ENCODE peak calls at places on chromosome 13, in five cellular contexts. H is stimulated activated CD8-positive, alpha-beta memory T cell treated with anti-CD3 and anti-CD28 coated beads, Interleukin-4, amount 100 ng/mL, for 1 hour; S is ovary; R is heart right ventricle; F is NCI-H510A treated with DMSO at 0.1 percent for 48 hours. N is an unnamed sample.

GRCh38 chr13:21894703-21895699 is 224.1 kb downstream of the FGF9 start:
- DNase-seq in S (no peak), H (no peak), R (no peak), F (no peak), N (no peak)

GRCh38 chr13:110445183-110445582 is 116.3 kb downstream of the RAB20 start:
- DNase-seq in R (no peak), S (peak; percentile 12), F (no peak), H (no peak), N (no peak)

GRCh38 chr13:42762917-42763316 is 18.5 kb upstream of the FAM216B start:
- DNase-seq in R (no peak), F (no peak), H (no peak), S (no peak), N (no peak)

GRCh38 chr13:77506874-77507273 is 28.6 kb upstream of the SCEL start:
- DNase-seq in R (no peak), H (no peak), F (no peak), S (no peak), N (no peak)

GRCh38 chr13:112870737-112871287 is 98.2 kb upstream of the MCF2L start:
- DNase-seq in F (no peak), R (no peak), S (no peak), H (no peak), N (no peak)

GRCh38 chr13:78660130-78660857 is 1.3 kb upstream of the OBI1 start:
- DNase-seq in F (no peak), H (no peak), S (no peak), R (no peak), N (no peak)

GRCh38 chr13:38415233-38415632 is 65.6 kb downstream of the UFM1 start:
- DNase-seq in S (no peak), R (no peak), F (no peak), H (no peak), N (no peak)

GRCh38 chr13:110278859-110279258 is 28.1 kb downstream of the COL4A1 start:
- DNase-seq in F (no peak), H (no peak), R (no peak), S (no peak), N (no peak)

GRCh38 chr13:107799001-107799400 is 416.3 kb downstream of the LIG4 start:
- DNase-seq in S (no peak), R (no peak), H (no peak), F (peak; percentile 10), N (no peak)

GRCh38 chr13:72839831-72840426 is 58.0 kb downstream of the PIBF1 start:
- DNase-seq in S (no peak), H (no peak), R (no peak), F (peak; percentile 16), N (no peak)

GRCh38 chr13:65606622-65607021 is 1623.5 kb downstream of the PCDH9 start:
- DNase-seq in S (no peak), R (no peak), F (no peak), H (no peak), N (no peak)

GRCh38 chr13:113874579-113875428 is 10.9 kb upstream of the GAS6 start:
- DNase-seq in F (no peak), S (no peak), H (no peak), R (no peak), N (no peak)

GRCh38 chr13:24180743-24181384 is 20.3 kb downstream of the SPATA13 start:
- DNase-seq in R (no peak), S (no peak), F (no peak), H (no peak), N (no peak)

GRCh38 chr13:95698047-95698749 is 21.3 kb downstream of the DNAJC3 start:
- DNase-seq in F (peak; percentile 43), S (no peak), R (no peak), H (no peak), N (no peak)

GRCh38 chr13:59834801-59835200 is 328.9 kb downstream of the DIAPH3 start:
- DNase-seq in F (no peak), R (no peak), S (no peak), H (no peak), N (no peak)

GRCh38 chr13:101838305-101838835 is 385.9 kb downstream of the ITGBL1 start:
- DNase-seq in H (no peak), R (no peak), S (no peak), F (no peak), N (no peak)

GRCh38 chr13:109869312-109870237 is 83.2 kb upstream of the IRS2 start:
- DNase-seq in R (peak; percentile 81), S (peak; percentile 70), H (no peak), F (peak; percentile 21), N (peak; percentile 3)

GRCh38 chr13:45108716-45109706 is 11.3 kb upstream of the GTF2F2 start:
- DNase-seq in H (no peak), F (no peak), S (no peak), R (no peak), N (no peak)

GRCh38 chr13:110397445-110397844 is 90.4 kb downstream of the COL4A2 start:
- DNase-seq in H (no peak), F (no peak), S (peak; percentile 69), R (no peak), N (no peak)

GRCh38 chr13:97901716-97902115 is 51.8 kb upstream of the IPO5 start:
- DNase-seq in F (no peak), H (no peak), S (no peak), R (no peak), N (no peak)

GRCh38 chr13:106432636-106433035 is 102.8 kb downstream of the EFNB2 start:
- DNase-seq in F (no peak), S (no peak), R (no peak), H (no peak), N (no peak)

GRCh38 chr13:23618341-23618740 is 48.1 kb downstream of the TNFRSF19 start:
- DNase-seq in H (no peak), S (no peak), F (no peak), R (no peak), N (no peak)

GRCh38 chr13:79455331-79455730 is 25.6 kb upstream of the NDFIP2 start:
- DNase-seq in H (no peak), F (no peak), R (no peak), S (no peak), N (no peak)

GRCh38 chr13:45238945-45239795 is 38.3 kb upstream of the KCTD4 start:
- DNase-seq in H (no peak), F (no peak), S (no peak), R (no peak), N (no peak)

GRCh38 chr13:27201661-27202060 is 30.1 kb upstream of the USP12 start:
- DNase-seq in S (no peak), F (no peak), H (no peak), R (no peak), N (no peak)

GRCh38 chr13:110815471-110816204 is 99.2 kb downstream of the ANKRD10 start:
- DNase-seq in H (no peak), S (no peak), F (peak; percentile 91), R (no peak), N (no peak)

N was measured in activated CD8-positive, alpha-beta memory T cell treated with anti-CD3 and anti-CD28 coated beads for 4 hours.